ENCODE peak calls at places on chromosomes 12 and 14, in ten cellular contexts. C is heart left ventricle; D is lower lobe of right lung; F is CD4-positive, CD25-positive, alpha-beta regulatory T cell; B is kidney; Z is endodermal cell; N is psoas muscle; E is naive thymus-derived CD4-positive, alpha-beta T cell; R is BE2C; X is IMR-90. O is an unnamed sample. For H3K36me3 and H3K4me1, the result is how much of the 10 kb centered on the place peaks cover.

GRCh38 chr12:110577717-110578521 is 5.2 kb downstream of the PPTC7 start:
- DNase-seq in Z (peak), E (no peak), N (no peak), X (peak), C (no peak), R (no peak), F (no peak), D (no peak), B (no peak), O (no peak)

GRCh38 chr12:109795023-109795422 is 38.2 kb downstream of the TRPV4 start:
- DNase-seq in E (no peak), C (no peak), D (no peak), Z (no peak), X (peak), B (no peak), N (no peak), R (no peak), F (no peak), O (no peak)

GRCh38 chr12:32970465-32971110 is 74.0 kb upstream of the PKP2 start:
- DNase-seq in N (no peak), X (no peak), C (no peak), F (no peak), E (no peak), D (no peak), Z (no peak), B (no peak), R (no peak), O (no peak)

GRCh38 chr12:90909069-90909676 is 45.8 kb downstream of the CCER1 start:
- DNase-seq in F (no peak), B (no peak), R (peak), C (no peak), E (no peak), D (no peak), Z (peak), N (no peak), X (peak), O (peak)

GRCh38 chr12:116559330-116560080 is at the start of gene MAP1LC3B2:
- DNase-seq in B (peak), F (peak), X (peak), R (no peak), C (peak), D (peak), Z (peak), N (peak), E (peak), O (no peak)

GRCh38 chr12:2256453-2256852 is 203.7 kb downstream of the CACNA1C start:
- DNase-seq in N (no peak), X (peak), D (no peak), Z (no peak), C (no peak), E (no peak), R (no peak), B (no peak), F (no peak), O (no peak)

GRCh38 chr12:65930114-65930828 is 106.0 kb downstream of the HMGA2 start:
- DNase-seq in R (no peak), N (no peak), D (no peak), F (no peak), C (no peak), Z (no peak), B (no peak), E (no peak), X (no peak), O (no peak)

GRCh38 chr14:41609704-41610183 is 3.1 kb downstream of the LRFN5 start:
- DNase-seq in C (peak), Z (peak), D (no peak), N (peak), F (no peak), E (no peak), R (peak), B (peak), X (peak), O (peak)

GRCh38 chr12:115709410-115710065 is 568.0 kb downstream of the MED13L start:
- DNase-seq in E (no peak), C (peak), Z (no peak), N (peak), D (no peak), R (peak), X (no peak), B (peak), F (no peak), O (no peak)

GRCh38 chr12:91432079-91432478 is 249.5 kb upstream of the DCN start:
- DNase-seq in N (no peak), F (no peak), C (no peak), D (no peak), Z (no peak), X (peak), E (no peak), B (no peak), R (no peak), O (no peak)

GRCh38 chr12:41224066-41224465 is 35.9 kb downstream of the PDZRN4 start:
- DNase-seq in C (no peak), N (no peak), B (no peak), R (no peak), Z (peak), X (no peak), D (no peak), F (no peak), E (no peak), O (no peak)

GRCh38 chr12:121190523-121191031 is 19.4 kb upstream of the P2RX4 start:
- DNase-seq in Z (peak), X (peak), C (no peak), D (no peak), N (no peak), F (no peak), B (no peak), R (no peak), E (no peak), O (no peak)

GRCh38 chr14:52370406-52370911 is 56.3 kb downstream of the PTGER2 start:
- DNase-seq in R (no peak), E (no peak), C (no peak), N (no peak), D (no peak), F (no peak), Z (no peak), X (no peak), B (no peak), O (no peak)

GRCh38 chr14:102539544-102540309 is 30.2 kb upstream of the ANKRD9 start:
- DNase-seq in D (no peak), X (peak), Z (no peak), R (peak), E (no peak), F (no peak), N (no peak), C (peak), B (peak), O (peak)

GRCh38 chr12:65529771-65530435 is 251.4 kb downstream of the MSRB3 start:
- DNase-seq in F (no peak), C (no peak), D (no peak), E (no peak), X (no peak), R (no peak), Z (no peak), N (no peak), B (no peak), O (no peak)

GRCh38 chr12:6430124-6430989 is 14.4 kb upstream of the CD27 start:
- DNase-seq in B (peak), F (no peak), N (peak), R (peak), E (no peak), D (peak), C (peak), Z (peak), X (peak), O (peak)

GRCh38 chr12:114166360-114166759 is 200.2 kb upstream of the RBM19 start:
- DNase-seq in D (no peak), R (peak), N (no peak), E (no peak), F (no peak), B (no peak), Z (peak), C (no peak), X (peak), O (peak)

GRCh38 chr14:51539571-51540037 is 112.1 kb upstream of the FRMD6 start:
- DNase-seq in E (no peak), D (no peak), Z (peak), X (peak), F (no peak), C (no peak), N (no peak), B (no peak), R (no peak), O (no peak)

GRCh38 chr14:100012478-100012925 is 52.7 kb upstream of the EVL start:
- DNase-seq in E (no peak), R (peak), Z (no peak), B (no peak), C (no peak), D (no peak), F (no peak), X (peak), N (no peak), O (no peak)

GRCh38 chr14:50363734-50364113 is 33.0 kb downstream of the CDKL1 start:
- DNase-seq in C (no peak), Z (no peak), B (no peak), X (peak), D (no peak), F (no peak), R (no peak), E (peak), N (no peak), O (no peak)
- H3K4me3 ChIP-seq in C (peak), Z (no peak), B (peak), X (peak), D (peak), F (peak), R (no peak), E (peak), N (peak), O (no peak)

DNA sequence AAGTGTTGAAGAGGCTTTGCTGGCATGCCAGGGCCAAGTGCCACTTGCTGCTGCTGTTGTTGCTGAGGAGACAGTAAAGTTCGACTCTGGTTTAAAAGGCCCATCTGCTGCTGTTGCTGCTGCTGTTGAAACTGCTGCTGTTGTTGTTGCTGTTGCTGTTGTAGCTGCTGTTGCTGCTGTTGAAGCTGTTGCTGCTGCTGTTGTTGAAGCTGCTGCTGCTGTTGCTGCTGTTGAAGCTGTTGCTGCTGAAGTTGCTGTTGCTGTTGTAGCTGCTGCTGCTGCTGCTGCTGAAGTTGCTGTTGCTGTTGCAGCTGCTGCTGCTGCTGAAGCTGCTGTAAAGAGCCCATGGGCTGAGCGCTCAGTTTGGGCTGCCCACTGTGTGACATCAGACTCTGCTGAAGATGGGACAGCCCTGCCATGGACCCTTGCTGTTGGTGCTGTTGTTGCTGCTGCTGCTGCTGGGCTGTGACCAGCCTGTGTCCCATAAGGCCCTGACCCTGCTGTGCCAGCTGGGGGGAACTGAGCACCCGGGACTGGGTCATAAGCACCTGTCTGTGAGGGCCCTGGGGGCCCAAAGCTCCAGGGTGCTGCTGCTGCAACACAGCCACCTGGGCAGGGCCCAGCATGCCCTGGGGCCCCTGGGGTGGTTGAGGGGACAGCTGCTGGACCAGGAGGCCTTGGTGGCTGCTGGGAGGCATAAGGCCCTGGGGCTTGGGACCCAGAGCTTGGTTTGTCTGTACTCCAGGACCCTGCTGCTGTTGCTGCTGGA is 14.3 kb upstream of the PRKAG1 start:
- DNase-seq in Z (no peak), R (no peak), B (peak), E (no peak), X (no peak), N (no peak), F (no peak), C (no peak), D (no peak), O (peak)
- H3K36me3 ChIP-seq in Z (half or more), R (half or more), B (half or more), E (under half), X (half or more), N (under half), F (half or more), C (half or more), D (half or more), O (half or more)

DNA sequence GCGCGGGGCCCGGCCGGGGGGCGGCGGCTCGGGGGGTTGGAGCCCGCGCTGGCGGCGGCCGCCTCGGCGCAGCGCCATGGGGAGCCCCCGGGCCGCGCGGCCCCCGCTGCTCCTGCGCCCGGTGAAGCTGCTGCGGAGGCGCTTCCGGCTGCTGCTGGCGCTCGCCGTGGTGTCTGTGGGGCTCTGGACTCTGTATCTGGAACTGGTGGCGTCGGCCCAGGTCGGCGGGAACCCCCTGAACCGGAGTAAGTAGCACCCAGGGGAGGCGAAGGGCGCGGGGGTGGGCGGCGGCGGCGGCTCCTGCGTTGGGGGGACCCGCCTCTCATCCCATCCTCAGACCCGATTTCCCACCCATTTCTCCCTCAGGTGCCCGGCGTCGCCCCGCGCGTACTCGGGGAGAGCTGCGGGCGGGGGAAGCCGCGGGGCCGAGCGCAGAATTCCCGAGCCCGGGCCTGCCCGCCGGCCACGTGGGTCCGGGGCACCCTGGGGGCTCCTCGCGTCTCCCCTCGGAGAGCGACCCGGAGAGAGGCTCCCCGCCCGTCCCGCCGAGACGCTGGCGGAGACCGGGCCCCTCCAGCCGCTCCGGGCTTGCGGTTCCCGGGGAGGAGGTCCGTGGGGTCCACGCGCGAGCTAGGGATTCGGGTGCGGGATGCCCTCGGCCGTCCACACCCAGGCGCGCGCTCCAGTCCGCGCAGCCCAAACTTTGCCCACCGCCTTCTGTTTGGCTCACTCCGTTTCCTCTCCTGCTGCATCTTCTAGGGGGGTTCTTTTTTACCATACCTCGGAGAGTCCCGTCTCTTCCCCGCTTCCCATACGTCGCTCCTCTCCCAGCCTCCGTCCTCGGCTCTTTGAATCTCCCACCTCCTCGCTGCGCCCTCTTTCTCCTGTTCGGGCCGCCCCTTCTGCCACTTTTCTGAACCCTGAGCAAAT is 827 bp downstream of the B4GALNT3 start:
- DNase-seq in R (peak), N (peak), D (peak), E (peak), B (peak), Z (peak), F (peak), C (peak), X (no peak), O (no peak)
- H3K4me1 ChIP-seq in R (under half), N (under half), D (under half), E (under half), B (under half), Z (under half), F (under half), C (under half), X (under half), O (under half)

DNA sequence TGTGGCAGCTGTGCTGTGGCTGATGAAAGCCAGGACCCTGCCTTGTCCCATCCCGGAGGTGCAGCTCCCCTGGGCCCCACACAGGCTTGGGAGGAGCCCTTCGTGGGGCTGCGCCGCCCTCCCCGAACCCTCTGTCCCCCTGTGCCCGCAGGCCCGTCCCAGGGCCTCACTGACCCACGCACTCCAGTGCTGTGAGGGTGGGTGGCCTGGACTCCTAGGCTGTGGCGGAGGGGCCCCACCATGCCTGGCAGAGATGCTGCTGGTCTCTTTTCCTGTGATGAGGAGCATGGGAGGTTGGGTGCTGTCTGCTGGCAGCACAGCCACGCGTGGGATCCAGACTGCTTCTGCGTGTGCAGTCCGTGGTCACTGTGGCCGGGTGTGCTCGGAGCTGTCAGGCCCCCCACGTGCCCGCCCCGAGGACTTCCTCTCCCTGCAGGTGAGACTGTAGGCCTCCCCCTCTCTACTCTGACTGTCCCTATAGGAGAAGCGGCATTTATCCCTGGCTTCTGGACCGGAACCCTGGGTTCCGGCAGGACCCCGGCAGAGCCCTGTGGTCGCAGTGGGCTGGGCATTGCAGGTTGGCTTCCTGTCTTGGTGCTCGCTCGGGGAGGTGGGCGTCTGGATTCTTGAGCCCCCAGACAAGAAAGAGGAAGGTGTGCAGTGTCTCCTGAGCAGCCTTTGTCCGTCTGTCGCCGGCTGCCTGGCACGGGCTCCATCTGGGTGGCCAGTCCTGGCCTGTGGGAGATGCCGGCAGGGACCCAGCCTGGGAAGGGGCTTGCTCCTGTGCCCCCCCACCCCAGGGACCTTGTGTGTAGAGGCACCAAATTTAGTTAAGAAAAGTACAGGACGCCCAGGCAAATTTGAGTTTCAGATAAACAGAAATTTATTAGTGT is 2.3 kb downstream of the MTA1 start:
- DNase-seq in R (no peak), Z (no peak), N (no peak), C (peak), E (no peak), X (no peak), D (no peak), B (no peak), F (no peak), O (no peak)
- H3K4me3 ChIP-seq in R (peak), Z (peak), N (peak), C (no peak), E (no peak), X (no peak), D (no peak), B (no peak), F (no peak), O (peak)

DNA sequence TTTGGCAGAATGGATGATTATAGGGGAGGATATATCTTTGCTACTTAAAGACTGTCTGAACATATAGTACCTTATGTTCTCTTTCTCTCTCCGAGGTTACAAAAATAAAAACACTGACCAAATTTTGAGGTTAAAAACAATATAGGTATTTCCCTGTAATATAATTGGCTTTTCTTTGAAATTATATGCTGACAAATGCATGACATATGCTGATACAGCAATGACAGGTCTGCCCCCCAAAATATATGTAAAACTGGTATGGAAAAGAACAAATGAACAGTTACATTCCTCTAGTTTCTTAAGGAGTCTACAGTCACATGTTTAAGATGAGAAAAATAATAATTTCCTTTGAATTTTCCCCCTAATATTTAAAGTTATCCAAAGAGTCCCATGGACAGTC is 405.7 kb downstream of the SOX5 start:
- DNase-seq in Z (no peak), D (no peak), R (no peak), E (no peak), N (no peak), F (no peak), B (no peak), X (no peak), C (no peak), O (no peak)
- H3K36me3 ChIP-seq in Z (under half), D (under half), R (under half), E (under half), N (under half), F (under half), B (under half), X (under half), C (under half), O (under half)

DNA sequence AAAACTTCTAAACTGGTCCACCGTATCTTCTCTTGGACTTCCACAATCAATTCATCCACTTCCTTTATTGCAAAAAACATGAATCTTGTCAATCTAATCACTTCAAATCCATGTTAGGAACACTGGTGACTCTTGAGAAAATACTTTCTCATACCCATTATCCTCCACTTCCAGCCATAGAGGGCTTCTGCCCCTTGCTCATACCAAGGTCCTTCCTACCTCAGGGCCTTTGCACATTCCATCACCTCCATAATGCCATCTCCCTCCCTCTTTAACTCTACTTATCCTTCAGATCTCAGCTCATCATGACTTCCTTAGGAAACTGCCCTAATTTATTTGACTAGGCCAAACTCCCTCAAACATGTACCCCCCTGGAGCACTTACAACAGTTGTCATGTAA is 16.6 kb downstream of the STXBP6 start:
- DNase-seq in N (no peak), X (no peak), D (no peak), F (no peak), R (no peak), Z (no peak), B (no peak), E (no peak), C (no peak), O (no peak)
- H3K4me1 ChIP-seq in N (under half), X (under half), D (under half), F (under half), R (under half), Z (under half), B (under half), E (under half), C (under half), O (under half)

DNA sequence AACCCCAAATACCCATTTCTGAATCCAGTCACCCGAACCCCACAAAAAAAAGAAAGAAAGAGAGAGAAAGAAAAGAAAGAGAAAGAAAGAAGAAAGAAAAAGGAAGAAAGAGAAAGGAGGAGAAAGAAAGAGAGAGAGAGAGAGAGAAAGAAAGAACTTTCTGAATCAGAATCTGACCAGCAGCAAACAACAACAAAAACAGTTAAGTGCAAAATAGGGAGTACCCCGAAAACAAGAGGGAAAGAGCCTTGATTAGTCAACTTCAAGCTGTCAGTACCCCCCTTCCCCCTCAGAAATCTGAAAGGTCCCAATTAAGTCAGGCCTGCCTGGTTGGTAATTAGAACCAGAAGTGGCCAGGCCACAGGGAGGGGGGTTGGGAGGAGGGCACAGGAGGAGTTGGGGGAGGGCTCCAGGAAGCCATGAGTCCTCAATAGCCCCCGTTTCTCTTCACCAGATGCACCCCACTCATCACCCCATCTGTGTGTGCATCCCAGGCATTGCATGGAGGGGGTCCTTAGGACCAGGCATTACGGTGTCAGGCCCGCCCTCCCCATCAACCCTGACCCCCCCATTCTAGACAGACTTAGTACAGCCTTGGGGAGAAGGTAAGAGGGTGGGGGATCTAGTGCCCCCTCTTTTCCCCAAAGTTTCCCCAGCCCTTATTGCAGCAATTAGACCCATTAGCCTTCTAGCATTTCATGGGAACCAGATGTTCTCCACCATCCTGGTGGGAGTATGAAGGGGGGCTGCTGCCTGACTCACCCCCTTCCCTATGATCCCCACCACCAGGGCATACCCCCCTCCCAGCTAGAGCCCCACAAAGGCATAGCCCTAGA is 9.6 kb downstream of the RARG start:
- DNase-seq in R (no peak), N (no peak), F (no peak), E (no peak), X (no peak), B (peak), D (peak), C (no peak), Z (peak), O (no peak)
- H3K4me3 ChIP-seq in R (peak), N (peak), F (peak), E (no peak), X (peak), B (peak), D (peak), C (peak), Z (peak), O (peak)